ENCODE peak calls at places on chromosome 21, in eight cellular contexts. D is coronary artery, W is cardiac fibroblast, R is progenitor cell of endocrine pancreas, C is astrocyte of the spinal cord, Q is esophagus squamous epithelium, Y is ovary, J is BE2C. K is an unnamed sample.

GRCh38 chr21:39363607-39364555 is 15.0 kb upstream of the HMGN1 start:
- DNase-seq in Q (no peak), R (no peak), J (no peak), C (no peak), W (no peak), Y (no peak), D (no peak), K (no peak)

GRCh38 chr21:25709684-25710265 is 24.9 kb downstream of the ATP5PF start:
- DNase-seq in Q (no peak), R (no peak), W (no peak), Y (no peak), C (no peak), D (no peak), J (no peak), K (no peak)

GRCh38 chr21:34890724-34891609 is 158.1 kb downstream of the RUNX1 start:
- DNase-seq in W (peak), R (no peak), Y (peak), C (peak), Q (no peak), J (no peak), D (peak), K (peak)

GRCh38 chr21:34593423-34593822 is 21.5 kb downstream of the RCAN1 start:
- DNase-seq in W (no peak), C (no peak), D (no peak), Q (no peak), R (no peak), J (no peak), Y (no peak), K (no peak)

GRCh38 chr21:31446206-31446900 is 102.3 kb upstream of the TIAM1 start:
- DNase-seq in Q (no peak), J (no peak), D (no peak), R (no peak), C (no peak), Y (no peak), W (no peak), K (no peak)

GRCh38 chr21:41601573-41602371 is 93.8 kb upstream of the TMPRSS2 start:
- DNase-seq in R (no peak), Y (no peak), C (no peak), W (no peak), D (peak), J (no peak), Q (no peak), K (no peak)

GRCh38 chr21:29481641-29482040 is 182.9 kb downstream of the BACH1 start:
- DNase-seq in Y (no peak), W (peak), C (peak), Q (no peak), R (no peak), J (no peak), D (no peak), K (no peak)

GRCh38 chr21:30714436-30714835 is 4.1 kb downstream of the KRTAP21-3 start:
- DNase-seq in Y (no peak), W (no peak), C (no peak), J (no peak), R (no peak), Q (no peak), D (no peak), K (no peak)

GRCh38 chr21:37503848-37504467 is 137.4 kb downstream of the DYRK1A start:
- DNase-seq in W (peak), Y (no peak), Q (no peak), C (peak), J (no peak), R (no peak), D (no peak), K (no peak)

GRCh38 chr21:25571726-25572121 is 35.6 kb downstream of the MRPL39 start:
- DNase-seq in Q (no peak), D (no peak), C (no peak), Y (no peak), J (no peak), R (no peak), W (no peak), K (no peak)

GRCh38 chr21:39669976-39670671 is 57.4 kb downstream of the B3GALT5 start:
- DNase-seq in D (no peak), W (no peak), Y (no peak), J (no peak), Q (no peak), C (no peak), R (no peak), K (no peak)

GRCh38 chr21:42676799-42677198 is 23.4 kb downstream of the PDE9A start:
- DNase-seq in Y (no peak), J (no peak), C (no peak), R (no peak), Q (no peak), W (no peak), D (no peak), K (no peak)

GRCh38 chr21:38875694-38876492 is 70.2 kb downstream of the ETS2 start:
- DNase-seq in Y (no peak), W (peak), R (no peak), D (no peak), J (no peak), Q (no peak), C (peak), K (no peak)

GRCh38 chr21:14306143-14306907 is 76.6 kb downstream of the HSPA13 start:
- DNase-seq in J (no peak), R (no peak), Q (no peak), Y (no peak), W (peak), C (no peak), D (no peak), K (no peak)

GRCh38 chr21:42389449-42389835 is 6.4 kb downstream of the TMPRSS3 start:
- DNase-seq in C (no peak), D (no peak), Q (no peak), Y (no peak), J (no peak), R (peak), W (no peak), K (no peak)

GRCh38 chr21:38524168-38525153 is 26.2 kb upstream of the ERG start:
- DNase-seq in J (no peak), C (no peak), W (no peak), Y (no peak), Q (no peak), D (no peak), R (no peak), K (no peak)

GRCh38 chr21:41133896-41134522 is 34.0 kb upstream of the BACE2 start:
- DNase-seq in R (no peak), C (peak), J (no peak), D (no peak), Q (no peak), W (peak), Y (no peak), K (no peak)

GRCh38 chr21:40615503-40616376 is 231.2 kb downstream of the DSCAM start:
- DNase-seq in Q (no peak), C (no peak), J (no peak), R (no peak), D (no peak), W (no peak), Y (no peak), K (no peak)

GRCh38 chr21:39189857-39190604 is 6.8 kb upstream of the PSMG1 start:
- DNase-seq in Y (no peak), Q (no peak), C (peak), J (no peak), R (no peak), D (no peak), W (peak), K (no peak)

GRCh38 chr21:34367320-34367935 is 3.6 kb downstream of the KCNE2 start:
- DNase-seq in Q (no peak), R (no peak), Y (peak), C (peak), W (peak), D (peak), J (peak), K (no peak)

GRCh38 chr21:42650033-42650370 is 3.4 kb upstream of the PDE9A start:
- DNase-seq in Q (no peak), W (no peak), R (no peak), D (no peak), J (no peak), C (no peak), Y (no peak), K (no peak)

GRCh38 chr21:28233536-28234220 is 759.0 kb downstream of the LTN1 start:
- DNase-seq in C (no peak), W (no peak), Q (no peak), R (no peak), D (no peak), Y (no peak), J (no peak), K (no peak)

GRCh38 chr21:40546657-40547056 is 300.3 kb downstream of the DSCAM start:
- DNase-seq in C (no peak), W (no peak), J (no peak), R (no peak), Y (no peak), Q (no peak), D (no peak), K (no peak)

GRCh38 chr21:14889080-14889805 is 175.6 kb downstream of the NRIP1 start:
- DNase-seq in J (no peak), R (no peak), Q (no peak), Y (peak), D (no peak), C (peak), W (peak), K (no peak)

GRCh38 chr21:39661740-39662139 is 49.0 kb downstream of the B3GALT5 start:
- DNase-seq in Q (no peak), J (no peak), R (no peak), D (peak), Y (no peak), W (no peak), C (no peak), K (no peak)

GRCh38 chr21:29007801-29008200 is 11.3 kb downstream of the RWDD2B start:
- DNase-seq in R (no peak), Q (no peak), C (no peak), D (no peak), Y (no peak), J (no peak), W (no peak), K (no peak)

GRCh38 chr21:14675774-14676530 is 129.8 kb upstream of the SAMSN1 start:
- DNase-seq in Q (no peak), J (no peak), C (no peak), W (no peak), Y (no peak), D (no peak), R (no peak), K (no peak)

GRCh38 chr21:35034203-35034926 is 14.7 kb downstream of the RUNX1 start:
- DNase-seq in R (no peak), Q (no peak), C (no peak), Y (no peak), J (no peak), D (no peak), W (no peak), K (no peak)

GRCh38 chr21:42312626-42313104 is 2.5 kb downstream of the TFF3 start:
- DNase-seq in R (no peak), W (no peak), Q (no peak), J (no peak), D (peak), Y (no peak), C (no peak), K (no peak)

GRCh38 chr21:29989634-29990234 is 49.9 kb upstream of the GRIK1 start:
- DNase-seq in Y (no peak), R (no peak), J (no peak), W (no peak), Q (no peak), C (no peak), D (no peak), K (no peak)

GRCh38 chr21:42125571-42126544 is 54.7 kb downstream of the UMODL1 start:
- DNase-seq in J (no peak), C (no peak), D (no peak), W (peak), Y (no peak), Q (no peak), R (no peak), K (no peak)

GRCh38 chr21:15706686-15707085 is 23.1 kb upstream of the USP25 start:
- DNase-seq in D (no peak), W (peak), R (no peak), Q (no peak), C (peak), Y (no peak), J (no peak), K (no peak)

GRCh38 chr21:23968722-23969647 is 1638.3 kb downstream of the MRPL39 start:
- DNase-seq in C (peak), J (peak), W (peak), Y (no peak), D (no peak), Q (no peak), R (no peak), K (peak)
- TF ChIP-seq CTCF in C (peak), J (peak), W (peak), Y (no peak), D (no peak), Q (peak), R (peak), K (no peak)

DNA sequence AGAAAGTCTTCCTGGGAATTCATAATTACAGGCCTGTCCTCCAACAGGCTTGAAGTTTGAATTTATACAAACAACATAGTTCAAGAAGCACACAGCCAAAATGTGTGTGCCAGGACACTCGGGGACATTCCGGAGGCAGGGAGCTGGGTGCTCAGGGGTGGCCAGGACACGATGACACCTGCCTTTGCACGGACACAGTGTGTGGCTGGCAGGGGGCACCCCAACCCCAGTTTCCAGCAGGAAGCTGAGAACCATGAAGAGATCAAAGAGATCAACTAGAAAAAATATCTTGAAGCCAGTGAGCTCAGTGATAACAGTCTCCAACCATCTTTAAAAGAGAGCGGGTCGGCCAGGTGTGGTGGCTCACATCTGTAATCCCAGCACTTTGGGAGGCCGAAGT is 32.5 kb upstream of the TRAPPC10 start:
- DNase-seq in J (no peak), Q (no peak), Y (no peak), W (no peak), C (no peak), R (no peak), D (no peak), K (no peak)
- TF ChIP-seq CTCF in J (no peak), Q (no peak), Y (no peak), W (peak), C (no peak), R (no peak), D (no peak), K (no peak)

GRCh38 chr21:45983981-45984551 is 2.5 kb downstream of the COL6A1 start:
- DNase-seq in W (no peak), R (no peak), Q (no peak), Y (peak), C (no peak), D (no peak), J (peak), K (peak)

GRCh38 chr21:45981641-45982255 is at the start of gene COL6A1:
- DNase-seq in Q (no peak), J (peak), D (no peak), C (peak), Y (peak), R (peak), W (peak), K (peak)

GRCh38 chr21:45984584-45985095 is 3.1 kb downstream of the COL6A1 start:
- DNase-seq in D (no peak), J (no peak), Y (no peak), C (no peak), Q (no peak), R (no peak), W (no peak), K (no peak)

GRCh38 chr21:45982256-45982757 is 737 bp downstream of the COL6A1 start:
- DNase-seq in J (peak), R (no peak), C (no peak), W (no peak), Y (no peak), D (no peak), Q (no peak), K (peak)

GRCh38 chr21:45982758-45983731 is 1.5 kb downstream of the COL6A1 start:
- DNase-seq in R (no peak), Q (no peak), C (no peak), J (peak), W (no peak), Y (peak), D (no peak), K (peak)
- TF ChIP-seq CTCF in R (no peak), Q (no peak), C (no peak), J (no peak), W (no peak), Y (no peak), D (no peak), K (no peak)

DNA sequence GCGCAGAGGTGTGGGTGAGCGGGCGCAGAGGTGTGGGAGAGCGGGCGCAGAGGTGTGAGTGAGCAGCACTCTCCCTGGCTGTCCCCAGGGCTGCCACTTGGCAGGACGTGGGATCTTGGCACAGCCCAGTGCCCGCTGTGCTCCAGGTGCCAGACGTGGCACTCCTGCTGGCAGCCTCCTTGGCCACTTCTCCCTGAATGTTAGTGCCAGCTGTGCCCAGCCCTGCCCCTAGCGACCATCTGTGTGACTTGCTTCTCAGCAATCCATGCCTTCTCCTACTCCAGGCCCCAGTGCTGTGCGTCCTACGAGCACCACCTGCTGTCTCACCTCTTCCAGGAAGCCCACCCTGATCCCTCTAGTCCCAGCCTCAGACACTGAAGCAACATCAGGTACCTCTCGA is 30.5 kb downstream of the KRTAP10-1 start:
- DNase-seq in Y (no peak), J (peak), D (no peak), W (no peak), Q (no peak), R (no peak), C (no peak), K (no peak)
- TF ChIP-seq CTCF in Y (no peak), J (peak), D (no peak), W (no peak), Q (peak), R (no peak), C (no peak), K (no peak)

GRCh38 chr21:36183144-36183795 is 26.6 kb downstream of the DOP1B start:
- DNase-seq in W (peak), D (no peak), Q (no peak), Y (no peak), C (no peak), J (no peak), R (no peak), K (no peak)
- TF ChIP-seq CTCF in W (no peak), D (no peak), Q (no peak), Y (no peak), C (no peak), J (no peak), R (no peak), K (no peak)

DNA sequence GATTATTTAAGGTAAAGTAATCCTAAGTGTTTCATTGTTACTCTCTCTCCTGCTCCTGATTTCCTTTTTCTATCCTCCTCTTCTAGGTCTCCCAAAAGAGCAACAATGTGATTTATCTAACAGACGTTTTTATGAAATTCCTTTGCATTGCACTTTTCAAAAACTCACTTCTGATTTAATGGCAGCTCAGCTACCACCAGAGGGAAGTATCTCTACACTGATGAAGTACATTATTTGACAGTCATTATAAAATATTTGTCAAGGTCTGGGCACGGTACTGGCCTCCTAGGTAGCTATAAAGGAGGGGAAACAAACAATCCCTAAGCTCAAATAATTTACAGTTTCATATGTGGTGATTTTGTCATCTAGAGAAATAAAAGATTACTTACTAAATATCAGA is 15.6 kb downstream of the TMPRSS15 start:
- DNase-seq in Q (no peak), D (no peak), J (no peak), W (no peak), R (no peak), Y (no peak), C (no peak), K (no peak)
- TF ChIP-seq CTCF in Q (no peak), D (no peak), J (peak), W (no peak), R (no peak), Y (no peak), C (no peak), K (no peak)

DNA sequence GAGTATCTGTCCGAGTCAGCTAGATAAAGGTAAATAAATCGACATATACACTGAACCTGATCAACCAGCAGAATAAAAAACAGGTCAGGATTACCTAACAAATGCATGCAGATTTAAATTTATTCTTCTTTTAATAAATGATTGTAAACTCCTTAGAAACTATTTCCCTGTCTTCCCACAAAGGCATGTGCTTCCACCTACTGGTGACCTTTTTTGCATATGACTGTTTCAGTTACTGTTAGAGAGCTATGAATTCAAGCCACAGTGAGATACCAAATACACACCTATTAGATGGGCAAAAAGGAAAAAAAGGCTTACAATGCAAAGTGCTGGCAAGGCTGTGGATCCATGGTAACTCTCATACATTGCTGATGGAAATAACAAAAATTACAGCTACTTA is 957.4 kb upstream of the NCAM2 start:
- DNase-seq in C (no peak), J (no peak), Q (no peak), R (no peak), D (no peak), Y (no peak), W (no peak), K (no peak)
- TF ChIP-seq CTCF in C (no peak), J (peak), Q (no peak), R (peak), D (no peak), Y (no peak), W (no peak), K (no peak)

DNA sequence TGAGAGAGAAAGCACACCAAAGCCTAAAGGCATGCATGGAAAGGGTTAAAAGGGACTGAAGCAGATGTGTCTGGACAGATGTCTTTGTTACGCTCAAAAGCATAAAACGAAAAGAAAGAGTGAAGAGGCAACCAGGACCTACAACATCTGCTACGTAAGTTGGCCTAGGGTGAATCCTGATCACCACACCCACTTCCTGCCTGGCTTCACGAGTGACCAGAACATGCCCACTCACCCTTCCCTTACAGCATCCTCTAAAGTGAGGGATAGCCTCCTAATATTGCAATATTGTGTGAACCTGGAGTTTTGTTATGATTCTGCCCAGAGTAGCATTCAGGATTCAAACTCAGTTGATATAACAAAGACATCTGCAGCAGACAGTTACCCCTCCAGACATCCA is 10.6 kb upstream of the OLIG2 start:
- DNase-seq in Q (no peak), J (no peak), R (no peak), Y (no peak), C (no peak), D (no peak), W (no peak), K (no peak)
- TF ChIP-seq CTCF in Q (no peak), J (no peak), R (no peak), Y (no peak), C (no peak), D (no peak), W (no peak), K (no peak)